ENCODE peak calls at places on chromosomes 16 and 17, in seven cellular contexts. One of them, this sample, is unnamed.

GRCh38 chr17:38731526-38732294 is 1.6 kb downstream of the CISD3 start:
- DNase-seq in activated CD4-positive, alpha-beta T cell treated with anti-CD3 and anti-CD28 coated beads, Interleukin-2, amount 50 U/mL, for 4 hours: no peak
- DNase-seq in NCI-H1105: no peak
- DNase-seq in germinal center: no peak
- DNase-seq in stimulated activated CD4-positive, alpha-beta T cell treated with anti-CD3 and anti-CD28 coated beads, Interleukin-1b, Interleukin-23, amount 100 ng/mL, for 1 hour: no peak
- DNase-seq in CD4-positive, alpha-beta T cell: no peak
- DNase-seq in posterior cingulate gyrus: no peak
- DNase-seq in this sample: no peak

GRCh38 chr17:66667491-66668030 is 167.4 kb upstream of the CACNG5 start:
- DNase-seq in germinal center: no peak
- DNase-seq in stimulated activated CD4-positive, alpha-beta T cell treated with anti-CD3 and anti-CD28 coated beads, Interleukin-1b, Interleukin-23, amount 100 ng/mL, for 1 hour: peak
- DNase-seq in posterior cingulate gyrus: no peak
- DNase-seq in activated CD4-positive, alpha-beta T cell treated with anti-CD3 and anti-CD28 coated beads, Interleukin-2, amount 50 U/mL, for 4 hours: peak
- DNase-seq in CD4-positive, alpha-beta T cell: peak
- DNase-seq in NCI-H1105: no peak
- DNase-seq in this sample: no peak

GRCh38 chr17:41133880-41134735 is 6.2 kb downstream of the KRTAP4-6 start:
- DNase-seq in NCI-H1105: no peak
- DNase-seq in posterior cingulate gyrus: no peak
- DNase-seq in CD4-positive, alpha-beta T cell: no peak
- DNase-seq in activated CD4-positive, alpha-beta T cell treated with anti-CD3 and anti-CD28 coated beads, Interleukin-2, amount 50 U/mL, for 4 hours: no peak
- DNase-seq in germinal center: no peak
- DNase-seq in stimulated activated CD4-positive, alpha-beta T cell treated with anti-CD3 and anti-CD28 coated beads, Interleukin-1b, Interleukin-23, amount 100 ng/mL, for 1 hour: no peak
- DNase-seq in this sample: no peak

GRCh38 chr17:55496094-55496881 is 15.0 kb downstream of the SMIM36 start:
- DNase-seq in activated CD4-positive, alpha-beta T cell treated with anti-CD3 and anti-CD28 coated beads, Interleukin-2, amount 50 U/mL, for 4 hours: no peak
- DNase-seq in posterior cingulate gyrus: no peak
- DNase-seq in CD4-positive, alpha-beta T cell: no peak
- DNase-seq in NCI-H1105: no peak
- DNase-seq in stimulated activated CD4-positive, alpha-beta T cell treated with anti-CD3 and anti-CD28 coated beads, Interleukin-1b, Interleukin-23, amount 100 ng/mL, for 1 hour: no peak
- DNase-seq in germinal center: no peak
- DNase-seq in this sample: no peak

GRCh38 chr17:2011421-2012371 is 13.4 kb downstream of the RTN4RL1 start:
- DNase-seq in CD4-positive, alpha-beta T cell: no peak
- DNase-seq in germinal center: no peak
- DNase-seq in stimulated activated CD4-positive, alpha-beta T cell treated with anti-CD3 and anti-CD28 coated beads, Interleukin-1b, Interleukin-23, amount 100 ng/mL, for 1 hour: no peak
- DNase-seq in NCI-H1105: peak
- DNase-seq in posterior cingulate gyrus: no peak
- DNase-seq in activated CD4-positive, alpha-beta T cell treated with anti-CD3 and anti-CD28 coated beads, Interleukin-2, amount 50 U/mL, for 4 hours: no peak
- DNase-seq in this sample: no peak

GRCh38 chr16:906296-906695 is 64.5 kb downstream of the LMF1 start:
- DNase-seq in germinal center: no peak
- DNase-seq in NCI-H1105: no peak
- DNase-seq in activated CD4-positive, alpha-beta T cell treated with anti-CD3 and anti-CD28 coated beads, Interleukin-2, amount 50 U/mL, for 4 hours: no peak
- DNase-seq in CD4-positive, alpha-beta T cell: no peak
- DNase-seq in stimulated activated CD4-positive, alpha-beta T cell treated with anti-CD3 and anti-CD28 coated beads, Interleukin-1b, Interleukin-23, amount 100 ng/mL, for 1 hour: no peak
- DNase-seq in posterior cingulate gyrus: peak
- DNase-seq in this sample: no peak

GRCh38 chr16:68093816-68094613 is 8.8 kb downstream of the NFATC3 start:
- DNase-seq in NCI-H1105: no peak
- DNase-seq in posterior cingulate gyrus: no peak
- DNase-seq in stimulated activated CD4-positive, alpha-beta T cell treated with anti-CD3 and anti-CD28 coated beads, Interleukin-1b, Interleukin-23, amount 100 ng/mL, for 1 hour: no peak
- DNase-seq in activated CD4-positive, alpha-beta T cell treated with anti-CD3 and anti-CD28 coated beads, Interleukin-2, amount 50 U/mL, for 4 hours: no peak
- DNase-seq in CD4-positive, alpha-beta T cell: no peak
- DNase-seq in germinal center: no peak
- DNase-seq in this sample: no peak

GRCh38 chr16:86142801-86143236 is 243.9 kb downstream of the IRF8 start:
- DNase-seq in activated CD4-positive, alpha-beta T cell treated with anti-CD3 and anti-CD28 coated beads, Interleukin-2, amount 50 U/mL, for 4 hours: no peak
- DNase-seq in germinal center: no peak
- DNase-seq in posterior cingulate gyrus: no peak
- DNase-seq in NCI-H1105: no peak
- DNase-seq in stimulated activated CD4-positive, alpha-beta T cell treated with anti-CD3 and anti-CD28 coated beads, Interleukin-1b, Interleukin-23, amount 100 ng/mL, for 1 hour: no peak
- DNase-seq in CD4-positive, alpha-beta T cell: no peak
- DNase-seq in this sample: no peak